ENCODE peak calls at places on chromosome 6, in four cellular contexts. Z is AG04450; C is stimulated activated CD4-positive, alpha-beta T cell treated with anti-CD3 and anti-CD28 coated beads, Interleukin-12 subunit alpha, Interleukin-12 subunit beta, amount 100 ng/mL, for 24 hours; I is CD8-positive, alpha-beta memory T cell. A is an unnamed sample.

GRCh38 chr6:141467881-141468280 is 664.8 kb upstream of the GJE1 start:
- DNase-seq in Z (no peak), C (no peak), I (no peak), A (peak; percentile 83)

GRCh38 chr6:95159557-95159956 is 417.8 kb upstream of the MANEA start:
- DNase-seq in Z (no peak), C (no peak), I (no peak), A (no peak)

GRCh38 chr6:32852844-32853540 is 512 bp downstream of the TAP1 start:
- DNase-seq in Z (no peak), C (no peak), I (peak; percentile 62), A (no peak)

GRCh38 chr6:15588966-15589634 is 73.7 kb downstream of the DTNBP1 start:
- DNase-seq in Z (peak; percentile 43), C (peak; percentile 2), I (no peak), A (peak; percentile 54)

GRCh38 chr6:106702451-106703110 is 73.2 kb downstream of the QRSL1 start:
- DNase-seq in Z (no peak), C (no peak), I (no peak), A (no peak)

GRCh38 chr6:100465701-100466409 is 1.1 kb upstream of the SIM1 start:
- DNase-seq in Z (no peak), C (no peak), I (no peak), A (no peak)

GRCh38 chr6:124676033-124676432 is 286.2 kb upstream of the RNF217 start:
- DNase-seq in Z (no peak), C (no peak), I (no peak), A (no peak)

GRCh38 chr6:102195311-102195710 is 801.8 kb downstream of the GRIK2 start:
- DNase-seq in Z (no peak), C (no peak), I (no peak), A (no peak)

GRCh38 chr6:127173541-127173940 is 55.1 kb downstream of the RSPO3 start:
- DNase-seq in Z (no peak), C (no peak), I (no peak), A (no peak)

GRCh38 chr6:143962644-143962929 is 45.5 kb downstream of the PLAGL1 start:
- DNase-seq in Z (no peak), C (no peak), I (no peak), A (peak; percentile 58)

A was measured in AG09309.